ENCODE peak calls at places on chromosomes 13 and 19, in six cellular contexts. H, J, X, M, T and Z are unnamed samples. For H3K27me3, the result is how much of the 10 kb centered on the place peaks cover.

GRCh38 chr19:3248728-3249315 is 24.4 kb downstream of the CELF5 start:
- DNase-seq in H (no peak), M (no peak), T (no peak), J (no peak), X (no peak), Z (no peak)

GRCh38 chr13:85529216-85529590 is 270.0 kb downstream of the SLITRK6 start:
- DNase-seq in M (no peak), H (no peak), J (no peak), T (no peak), X (no peak), Z (no peak)

GRCh38 chr19:38013913-38014575 is 107.0 kb downstream of the SIPA1L3 start:
- DNase-seq in T (no peak), J (no peak), H (no peak), X (no peak), M (no peak), Z (no peak)

GRCh38 chr19:56085571-56086275 is 35.4 kb downstream of the ZNF787 start:
- DNase-seq in J (no peak), T (no peak), M (no peak), H (no peak), X (peak), Z (no peak)

GRCh38 chr13:29230446-29230845 is 365.0 kb downstream of the SLC7A1 start:
- DNase-seq in T (no peak), J (no peak), H (no peak), M (no peak), X (no peak), Z (no peak)

GRCh38 chr19:38506723-38507550 is 73.4 kb downstream of the RYR1 start:
- DNase-seq in M (peak), J (peak), X (peak), H (peak), T (peak), Z (peak)

GRCh38 chr19:49862411-49863253 is 4.7 kb downstream of the PNKP start:
- DNase-seq in X (peak), M (no peak), T (no peak), H (no peak), J (no peak), Z (no peak)

GRCh38 chr13:19810996-19811881 is 28.5 kb upstream of the PSPC1 start:
- DNase-seq in H (no peak), J (peak), M (no peak), X (no peak), T (no peak), Z (no peak)

GRCh38 chr19:3699071-3699740 is 1.1 kb downstream of the PIP5K1C start:
- DNase-seq in H (no peak), J (no peak), T (no peak), M (peak), X (peak), Z (no peak)

GRCh38 chr13:44188257-44188656 is 185.4 kb upstream of the SERP2 start:
- DNase-seq in T (no peak), H (no peak), X (no peak), M (no peak), J (peak), Z (no peak)

GRCh38 chr13:50389726-50390125 is 374.5 kb downstream of the KCNRG start:
- DNase-seq in M (no peak), H (no peak), X (no peak), J (no peak), T (no peak), Z (no peak)

GRCh38 chr19:18464646-18465045 is 26.7 kb upstream of the ISYNA1 start:
- DNase-seq in M (peak), T (peak), J (no peak), H (peak), X (peak), Z (peak)

GRCh38 chr13:98751397-98752110 is 918 bp downstream of the SLC15A1 start:
- DNase-seq in X (no peak), M (no peak), T (no peak), J (peak), H (no peak), Z (no peak)

GRCh38 chr19:48506138-48506733 is 5.4 kb downstream of the LMTK3 start:
- DNase-seq in X (no peak), M (no peak), J (peak), T (no peak), H (no peak), Z (no peak)

GRCh38 chr13:22138947-22139346 is 468.1 kb downstream of the FGF9 start:
- DNase-seq in H (no peak), X (no peak), M (no peak), T (no peak), J (no peak), Z (no peak)

GRCh38 chr13:34941835-34942731 is at the start of gene NBEA:
- DNase-seq in J (peak), M (peak), H (peak), X (peak), T (peak), Z (peak)

GRCh38 chr13:79423801-79424642 is 18.0 kb upstream of the RBM26 start:
- DNase-seq in M (no peak), H (no peak), X (no peak), T (no peak), J (peak), Z (no peak)

GRCh38 chr19:35458821-35459391 is 10.8 kb downstream of the FFAR2 start:
- DNase-seq in J (no peak), T (peak), M (no peak), X (no peak), H (no peak), Z (peak)

GRCh38 chr13:41085961-41086360 is 24.7 kb downstream of the WBP4 start:
- DNase-seq in H (no peak), M (no peak), X (no peak), J (no peak), T (no peak), Z (no peak)

GRCh38 chr19:5046339-5047039 is 77.6 kb downstream of the KDM4B start:
- DNase-seq in M (no peak), H (peak), T (no peak), J (peak), X (no peak), Z (peak)

DNA sequence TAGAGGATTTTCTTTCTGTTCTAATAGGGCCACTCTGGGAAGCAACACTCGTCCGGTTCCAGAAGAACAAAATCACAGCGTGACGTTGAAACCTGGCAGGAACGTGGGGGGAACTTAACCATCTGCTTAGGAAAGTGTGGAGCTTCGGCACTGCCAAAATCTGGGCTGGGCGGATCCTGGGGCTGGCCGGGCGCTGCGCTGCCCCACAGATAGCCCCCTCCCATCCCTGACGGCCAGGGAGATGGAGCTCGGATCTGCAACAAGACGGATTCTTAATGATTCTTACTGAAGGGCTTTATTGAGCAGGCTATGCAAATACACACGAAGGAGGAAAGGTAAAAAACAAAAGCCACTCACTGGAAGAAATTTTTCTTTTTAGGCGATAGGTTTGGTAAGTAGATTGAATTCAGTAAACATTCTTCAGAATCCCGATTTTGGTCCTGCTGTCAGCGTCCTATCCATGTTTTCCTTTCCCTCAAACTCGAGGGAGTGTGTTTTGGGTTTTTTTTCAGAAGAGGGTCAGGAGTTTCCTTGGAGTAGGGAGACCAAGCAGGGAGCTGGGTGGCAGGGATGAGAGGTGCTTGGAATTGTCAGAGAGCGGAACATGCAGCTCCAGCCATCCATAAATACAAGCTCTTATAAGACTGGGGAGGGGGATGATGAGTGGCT is 1.4 kb upstream of the PCDH8 start:
- DNase-seq in X (no peak), T (no peak), J (no peak), M (no peak), H (no peak), Z (no peak)
- H3K27me3 ChIP-seq in X (half or more), T (under half), J (under half), M (half or more), H (under half), Z (under half)

DNA sequence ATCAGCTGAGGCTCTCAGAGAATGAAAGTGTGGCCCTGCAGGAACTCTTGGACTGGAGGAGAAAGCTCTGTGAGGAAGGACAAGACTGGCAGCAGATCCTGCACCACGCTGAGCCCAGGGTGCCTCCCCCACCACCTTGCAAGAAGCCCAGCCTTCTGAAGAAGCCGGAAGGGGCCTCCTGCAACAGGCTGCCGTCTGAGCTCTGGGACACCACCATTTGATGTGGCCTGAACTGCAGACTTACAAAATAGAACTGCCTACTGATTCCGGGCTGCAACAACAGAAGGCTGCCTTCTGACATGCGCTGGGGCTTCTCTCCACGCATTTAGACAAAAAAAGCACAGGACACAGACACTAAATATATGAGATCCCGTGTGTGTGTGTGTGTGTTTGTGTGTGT is 577.2 kb downstream of the MYO16 start:
- DNase-seq in X (no peak), J (no peak), M (no peak), H (no peak), T (no peak), Z (no peak)
- TF ChIP-seq CTCF in X (no peak), J (no peak), M (no peak), H (no peak), T (no peak), Z (no peak)

GRCh38 chr19:13016628-13017305 is 21.5 kb downstream of the NFIX start:
- DNase-seq in J (no peak), T (no peak), H (no peak), M (no peak), X (no peak), Z (no peak)

GRCh38 chr19:13015361-13016231 is 20.3 kb downstream of the NFIX start:
- DNase-seq in X (no peak), M (no peak), H (no peak), T (no peak), J (no peak), Z (no peak)

GRCh38 chr19:13014921-13015280 is 19.6 kb downstream of the NFIX start:
- DNase-seq in T (no peak), J (no peak), X (no peak), M (no peak), H (no peak), Z (no peak)

GRCh38 chr19:13017306-13018036 is 22.2 kb downstream of the NFIX start:
- DNase-seq in H (no peak), X (no peak), T (no peak), J (no peak), M (no peak), Z (no peak)

GRCh38 chr19:13016245-13016627 is 21.0 kb downstream of the NFIX start:
- DNase-seq in H (no peak), T (no peak), M (no peak), X (no peak), J (no peak), Z (no peak)
- H3K27me3 ChIP-seq in H (under half), T (under half), M (under half), X (under half), J (under half), Z (under half)

GRCh38 chr13:46662690-46663089 is 109.7 kb downstream of the LRCH1 start:
- DNase-seq in T (no peak), X (no peak), H (no peak), J (no peak), M (no peak), Z (no peak)
- TF ChIP-seq CTCF in T (no peak), X (no peak), H (no peak), J (no peak), M (no peak), Z (no peak)

DNA sequence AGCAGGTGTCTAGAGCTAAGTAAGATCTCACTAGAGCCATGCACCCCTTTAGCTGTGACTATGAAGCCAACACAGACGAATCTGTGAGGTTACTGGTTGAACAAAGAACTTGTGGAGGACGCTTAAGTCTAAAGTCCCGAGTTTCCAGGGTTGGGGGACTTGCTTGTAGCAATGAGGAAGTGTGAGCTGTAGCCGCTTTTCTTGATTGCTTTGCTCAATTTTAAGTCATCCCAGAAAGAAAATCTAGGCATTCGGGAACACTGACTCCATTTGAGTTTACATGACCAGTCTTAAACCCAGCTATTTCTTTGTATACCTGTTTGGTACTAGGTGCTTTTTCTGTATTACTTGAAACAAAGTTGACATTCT is 1.7 kb downstream of the GPC5 start:
- DNase-seq in M (no peak), X (no peak), T (no peak), J (no peak), H (no peak), Z (no peak)
- H3K27me3 ChIP-seq in M (half or more), X (under half), T (under half), J (under half), H (under half), Z (half or more)